ENCODE peak calls at places on chromosomes 11 and 22, in eight cellular contexts. J is PC-3; N is D341Med; S is LoVo; I is EH; G is left ventricle myocardium inferior; L is stimulated activated CD4-positive, alpha-beta T cell treated with anti-CD3 and anti-CD28 coated beads, Interleukin-1b, Interleukin-23, amount 100 ng/mL, for 1 hour; Q is HEK293T. B is an unnamed sample.

GRCh38 chr11:32821917-32822560 is 7.7 kb upstream of the PRRG4 start:
- DNase-seq in S (no peak), N (no peak), I (no peak), G (no peak), L (no peak), Q (no peak), J (no peak), B (no peak)

GRCh38 chr22:36548606-36549005 is 19.6 kb upstream of the EIF3D start:
- DNase-seq in Q (no peak), L (no peak), J (no peak), S (no peak), I (peak; percentile 6), G (no peak), N (no peak), B (no peak)

GRCh38 chr11:1109101-1109917 is 34.6 kb downstream of the MUC2 start:
- DNase-seq in N (no peak), J (no peak), I (no peak), Q (no peak), G (no peak), S (no peak), L (no peak), B (no peak)

GRCh38 chr11:116895053-116895757 is 57.8 kb upstream of the APOA1 start:
- DNase-seq in G (no peak), J (no peak), Q (no peak), N (peak; percentile 46), I (peak; percentile 19), L (no peak), S (no peak), B (no peak)

GRCh38 chr11:2462986-2463765 is 18.4 kb downstream of the KCNQ1 start:
- DNase-seq in S (peak; percentile 53), N (no peak), G (peak; percentile 82), L (no peak), I (no peak), Q (no peak), J (peak; percentile 17), B (no peak)

GRCh38 chr11:433641-434040 is 8.2 kb downstream of the ANO9 start:
- DNase-seq in S (no peak), N (no peak), Q (no peak), G (no peak), I (no peak), L (no peak), J (no peak), B (no peak)

GRCh38 chr11:64885367-64886286 is 7.2 kb upstream of the EHD1 start:
- DNase-seq in G (no peak), N (no peak), Q (no peak), L (no peak), S (no peak), I (peak; percentile 72), J (peak; percentile 67), B (no peak)

GRCh38 chr11:117214404-117215110 is 15.4 kb downstream of the TAGLN start:
- DNase-seq in N (no peak), J (no peak), Q (no peak), L (no peak), S (no peak), G (no peak), I (no peak), B (no peak)

B was measured in A549.